ENCODE peak calls at places on chromosomes 2 and 18, in eight cellular contexts. One of them, this sample, is unnamed.

GRCh38 chr2:109162999-109163398 is 34.0 kb downstream of the SH3RF3 start:
- DNase-seq in transverse colon: no peak
- DNase-seq in ovary: no peak
- DNase-seq in A549: no peak
- DNase-seq in breast epithelium: peak; percentile 86
- DNase-seq in stomach: peak; percentile 76
- DNase-seq in GM12892: no peak
- DNase-seq in uterus: peak; percentile 32
- DNase-seq in this sample: no peak

GRCh38 chr2:209476367-209477191 is 52.7 kb downstream of the MAP2 start:
- DNase-seq in ovary: no peak
- DNase-seq in stomach: peak; percentile 32
- DNase-seq in breast epithelium: no peak
- DNase-seq in GM12892: no peak
- DNase-seq in A549: peak; percentile 25
- DNase-seq in uterus: peak; percentile 45
- DNase-seq in transverse colon: no peak
- DNase-seq in this sample: no peak

GRCh38 chr18:22467760-22468553 is 50.2 kb upstream of the CTAGE1 start:
- DNase-seq in stomach: no peak
- DNase-seq in GM12892: no peak
- DNase-seq in uterus: peak; percentile 65
- DNase-seq in A549: peak; percentile 88
- DNase-seq in ovary: no peak
- DNase-seq in breast epithelium: no peak
- DNase-seq in transverse colon: no peak
- DNase-seq in this sample: peak; percentile 18

GRCh38 chr2:62568983-62569837 is 63.2 kb upstream of the TMEM17 start:
- DNase-seq in GM12892: no peak
- DNase-seq in breast epithelium: no peak
- DNase-seq in transverse colon: no peak
- DNase-seq in A549: peak; percentile 79
- DNase-seq in stomach: no peak
- DNase-seq in ovary: no peak
- DNase-seq in uterus: no peak
- DNase-seq in this sample: no peak

GRCh38 chr18:34122724-34123334 is 101.9 kb downstream of the NOL4 start:
- DNase-seq in breast epithelium: no peak
- DNase-seq in uterus: no peak
- DNase-seq in ovary: no peak
- DNase-seq in A549: peak; percentile 45
- DNase-seq in GM12892: peak; percentile 3
- DNase-seq in transverse colon: peak; percentile 23
- DNase-seq in stomach: peak; percentile 34
- DNase-seq in this sample: peak; percentile 50

GRCh38 chr2:53422979-53423378 is 344.6 kb upstream of the CHAC2 start:
- DNase-seq in stomach: peak; percentile 38
- DNase-seq in GM12892: no peak
- DNase-seq in A549: peak; percentile 48
- DNase-seq in transverse colon: peak; percentile 22
- DNase-seq in breast epithelium: no peak
- DNase-seq in uterus: no peak
- DNase-seq in ovary: no peak
- DNase-seq in this sample: peak; percentile 68

GRCh38 chr18:2883137-2883671 is 36.4 kb downstream of the EMILIN2 start:
- DNase-seq in GM12892: no peak
- DNase-seq in breast epithelium: no peak
- DNase-seq in uterus: peak; percentile 40
- DNase-seq in stomach: no peak
- DNase-seq in A549: no peak
- DNase-seq in ovary: peak; percentile 50
- DNase-seq in transverse colon: peak; percentile 19
- DNase-seq in this sample: no peak

GRCh38 chr2:95351080-95351915 is 51.2 kb upstream of the FAHD2A start:
- DNase-seq in GM12892: no peak
- DNase-seq in transverse colon: no peak
- DNase-seq in stomach: peak; percentile 22
- DNase-seq in ovary: no peak
- DNase-seq in A549: no peak
- DNase-seq in uterus: peak; percentile 8
- DNase-seq in breast epithelium: no peak
- DNase-seq in this sample: no peak

GRCh38 chr2:100616841-100617390 is 54.1 kb downstream of the PDCL3 start:
- DNase-seq in A549: no peak
- DNase-seq in GM12892: no peak
- DNase-seq in uterus: no peak
- DNase-seq in breast epithelium: no peak
- DNase-seq in ovary: no peak
- DNase-seq in transverse colon: no peak
- DNase-seq in stomach: no peak
- DNase-seq in this sample: no peak

GRCh38 chr2:133975676-133976428 is 278.0 kb upstream of the MGAT5 start:
- DNase-seq in stomach: no peak
- DNase-seq in uterus: no peak
- DNase-seq in transverse colon: no peak
- DNase-seq in breast epithelium: no peak
- DNase-seq in A549: no peak
- DNase-seq in ovary: no peak
- DNase-seq in GM12892: no peak
- DNase-seq in this sample: no peak

GRCh38 chr2:206011018-206011614 is 74.9 kb downstream of the INO80D start:
- DNase-seq in breast epithelium: no peak
- DNase-seq in ovary: no peak
- DNase-seq in GM12892: no peak
- DNase-seq in transverse colon: no peak
- DNase-seq in uterus: no peak
- DNase-seq in A549: no peak
- DNase-seq in stomach: no peak
- DNase-seq in this sample: no peak

GRCh38 chr2:232476791-232477190 is 10.8 kb downstream of the ECEL1 start:
- DNase-seq in stomach: no peak
- DNase-seq in transverse colon: no peak
- DNase-seq in uterus: no peak
- DNase-seq in A549: no peak
- DNase-seq in GM12892: no peak
- DNase-seq in breast epithelium: no peak
- DNase-seq in ovary: no peak
- DNase-seq in this sample: no peak

GRCh38 chr18:686339-687111 is 25.9 kb downstream of the ENOSF1 start:
- DNase-seq in ovary: no peak
- DNase-seq in stomach: no peak
- DNase-seq in uterus: no peak
- DNase-seq in GM12892: no peak
- DNase-seq in A549: no peak
- DNase-seq in breast epithelium: no peak
- DNase-seq in transverse colon: no peak
- DNase-seq in this sample: peak; percentile 55

GRCh38 chr18:32542221-32542798 is 71.6 kb upstream of the GAREM1 start:
- DNase-seq in uterus: no peak
- DNase-seq in A549: no peak
- DNase-seq in transverse colon: no peak
- DNase-seq in stomach: no peak
- DNase-seq in ovary: no peak
- DNase-seq in GM12892: no peak
- DNase-seq in breast epithelium: no peak
- DNase-seq in this sample: no peak

GRCh38 chr2:23427976-23428375 is 43.0 kb downstream of the KLHL29 start:
- DNase-seq in uterus: no peak
- DNase-seq in stomach: no peak
- DNase-seq in breast epithelium: no peak
- DNase-seq in transverse colon: no peak
- DNase-seq in GM12892: no peak
- DNase-seq in ovary: no peak
- DNase-seq in A549: no peak
- DNase-seq in this sample: no peak

GRCh38 chr2:85418132-85419008 is at the start of gene SH2D6:
- DNase-seq in GM12892: peak; percentile 93
- DNase-seq in stomach: peak; percentile 85
- DNase-seq in transverse colon: peak; percentile 88
- DNase-seq in ovary: peak; percentile 90
- DNase-seq in uterus: peak; percentile 86
- DNase-seq in breast epithelium: peak; percentile 77
- DNase-seq in A549: peak; percentile 93
- DNase-seq in this sample: peak; percentile 90
- TF ChIP-seq POLR2A in GM12892: peak; percentile 60
- TF ChIP-seq POLR2A in stomach: no peak
- TF ChIP-seq POLR2A in transverse colon: peak; percentile 69
- TF ChIP-seq POLR2A in ovary: peak; percentile 75
- TF ChIP-seq POLR2A in uterus: peak; percentile 59
- TF ChIP-seq POLR2A in breast epithelium: peak; percentile 35
- TF ChIP-seq POLR2A in A549: peak; percentile 42
- TF ChIP-seq POLR2A in this sample: peak; percentile 73

DNA sequence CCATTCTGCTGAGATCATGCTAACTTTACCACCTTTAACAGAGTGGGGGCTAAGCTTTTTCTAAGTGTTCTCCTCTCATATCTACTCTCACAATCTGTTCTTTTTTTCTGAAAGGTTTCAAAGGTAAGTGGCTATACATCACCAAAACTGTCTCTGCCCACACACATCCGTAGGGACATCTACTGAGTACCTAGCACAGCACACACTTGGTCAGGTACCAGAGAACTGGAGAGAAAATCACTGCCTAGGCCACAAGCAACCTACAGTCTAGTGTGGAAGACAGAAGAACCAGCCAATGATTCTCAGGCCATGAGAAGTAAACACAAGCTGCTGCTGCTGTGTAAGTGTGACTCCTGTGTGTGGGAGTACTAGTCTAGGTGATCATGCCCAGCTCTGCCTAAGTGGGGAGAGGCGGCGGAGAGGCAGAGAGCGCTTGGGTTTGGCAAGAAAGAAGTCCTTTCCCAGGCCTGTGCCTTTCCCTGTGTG is 176.1 kb upstream of the ZFP36L2 start:
- DNase-seq in ovary: peak; percentile 40
- DNase-seq in GM12892: no peak
- DNase-seq in transverse colon: no peak
- DNase-seq in stomach: no peak
- DNase-seq in breast epithelium: no peak
- DNase-seq in uterus: peak; percentile 73
- DNase-seq in A549: no peak
- DNase-seq in this sample: no peak
- TF ChIP-seq POLR2A in ovary: no peak
- TF ChIP-seq POLR2A in GM12892: peak; percentile 48
- TF ChIP-seq POLR2A in transverse colon: no peak
- TF ChIP-seq POLR2A in stomach: no peak
- TF ChIP-seq POLR2A in breast epithelium: no peak
- TF ChIP-seq POLR2A in uterus: no peak
- TF ChIP-seq POLR2A in A549: no peak
- TF ChIP-seq POLR2A in this sample: no peak

DNA sequence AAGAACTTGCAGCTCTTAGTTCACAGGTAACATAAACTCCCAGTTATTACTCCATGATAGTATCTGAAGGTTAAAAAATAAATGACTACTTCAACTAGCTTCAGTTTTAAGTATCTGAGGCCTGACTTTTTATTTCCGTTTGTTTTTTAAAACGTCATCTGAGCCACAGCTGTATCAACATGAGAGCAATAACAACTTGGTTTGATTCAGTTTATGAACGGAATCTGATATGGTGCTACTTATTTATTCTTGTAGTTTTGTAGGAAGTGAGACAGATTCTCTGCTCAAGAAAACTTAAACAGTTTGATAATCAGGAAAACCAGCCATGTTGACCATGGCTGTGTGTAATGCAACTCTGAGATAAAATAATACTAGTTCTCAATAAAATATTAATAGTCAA is 34.9 kb downstream of the NAB1 start:
- DNase-seq in stomach: no peak
- DNase-seq in A549: no peak
- DNase-seq in GM12892: no peak
- DNase-seq in transverse colon: no peak
- DNase-seq in ovary: no peak
- DNase-seq in uterus: no peak
- DNase-seq in breast epithelium: no peak
- DNase-seq in this sample: no peak
- TF ChIP-seq POLR2A in stomach: no peak
- TF ChIP-seq POLR2A in A549: no peak
- TF ChIP-seq POLR2A in GM12892: no peak
- TF ChIP-seq POLR2A in transverse colon: no peak
- TF ChIP-seq POLR2A in ovary: no peak
- TF ChIP-seq POLR2A in uterus: no peak
- TF ChIP-seq POLR2A in breast epithelium: no peak
- TF ChIP-seq POLR2A in this sample: no peak

GRCh38 chr2:207529330-207530159 is at the start of gene CREB1:
- DNase-seq in GM12892: peak; percentile 82
- DNase-seq in transverse colon: peak; percentile 99
- DNase-seq in A549: peak; percentile 98
- DNase-seq in stomach: peak; percentile 99
- DNase-seq in uterus: peak; percentile 97
- DNase-seq in ovary: peak; percentile 100
- DNase-seq in breast epithelium: peak; percentile 98
- DNase-seq in this sample: peak; percentile 99
- TF ChIP-seq POLR2A in GM12892: peak; percentile 74
- TF ChIP-seq POLR2A in transverse colon: peak; percentile 99
- TF ChIP-seq POLR2A in A549: peak; percentile 82
- TF ChIP-seq POLR2A in stomach: peak; percentile 95
- TF ChIP-seq POLR2A in uterus: peak; percentile 92
- TF ChIP-seq POLR2A in ovary: peak; percentile 96
- TF ChIP-seq POLR2A in breast epithelium: peak; percentile 90
- TF ChIP-seq POLR2A in this sample: peak; percentile 96